ENCODE peak calls at places on chromosome 7, in four cellular contexts. Q is neuronal stem cell, E is H1, W is H9. I is an unnamed sample.

GRCh38 chr7:80294321-80294720 is 159.7 kb downstream of the GNAI1 start:
- DNase-seq in E (no peak), Q (no peak), W (no peak), I (peak; percentile 57)

GRCh38 chr7:22814261-22815208 is 8.1 kb downstream of the TOMM7 start:
- DNase-seq in W (no peak), Q (no peak), E (no peak), I (peak; percentile 38)

GRCh38 chr7:151341357-151342101 is at the start of gene NUB1:
- DNase-seq in W (peak; percentile 91), Q (peak; percentile 91), E (peak; percentile 100), I (peak; percentile 80)

GRCh38 chr7:134546903-134547737 is 1.8 kb upstream of the AKR1B15 start:
- DNase-seq in W (peak; percentile 87), Q (peak; percentile 72), E (peak; percentile 80), I (no peak)

GRCh38 chr7:7812112-7812511 is 93.7 kb upstream of the RPA3 start:
- DNase-seq in W (no peak), Q (no peak), E (no peak), I (no peak)

GRCh38 chr7:138711007-138711406 is 9.8 kb upstream of the SVOPL start:
- DNase-seq in Q (no peak), E (no peak), W (no peak), I (no peak)

GRCh38 chr7:17521437-17521836 is 223.0 kb downstream of the AHR start:
- DNase-seq in E (no peak), Q (no peak), W (no peak), I (peak; percentile 76)

GRCh38 chr7:4610768-4611467 is 71.2 kb upstream of the FOXK1 start:
- DNase-seq in W (peak; percentile 41), Q (peak; percentile 40), E (peak; percentile 51), I (peak; percentile 76)

GRCh38 chr7:7969306-7970112 is 913 bp downstream of the GLCCI1 start:
- DNase-seq in E (peak; percentile 66), Q (peak; percentile 54), W (peak; percentile 39), I (peak; percentile 66)

GRCh38 chr7:28957064-28957821 is 887 bp downstream of the TRIL start:
- DNase-seq in Q (peak; percentile 40), E (peak; percentile 80), W (peak; percentile 70), I (no peak)

GRCh38 chr7:90605055-90605454 is 8.9 kb downstream of the CDK14 start:
- DNase-seq in E (no peak), W (no peak), Q (no peak), I (no peak)

GRCh38 chr7:99563650-99564049 is 5.2 kb downstream of the ZNF655 start:
- DNase-seq in Q (no peak), E (no peak), W (no peak), I (peak; percentile 86)

GRCh38 chr7:1087952-1088920 is at the start of gene GPER1:
- DNase-seq in Q (peak; percentile 32), W (peak; percentile 60), E (peak; percentile 67), I (peak; percentile 68)

GRCh38 chr7:95229301-95229700 is 95.0 kb downstream of the PON1 start:
- DNase-seq in Q (no peak), W (no peak), E (no peak), I (no peak)

GRCh38 chr7:43530553-43531410 is 52.1 kb upstream of the STK17A start:
- DNase-seq in W (no peak), E (no peak), Q (no peak), I (no peak)

GRCh38 chr7:112132123-112132694 is 74.0 kb downstream of the DOCK4 start:
- DNase-seq in E (no peak), W (no peak), Q (no peak), I (peak; percentile 43)

GRCh38 chr7:28984631-28985030 is 26.5 kb upstream of the TRIL start:
- DNase-seq in E (no peak), Q (peak; percentile 31), W (peak; percentile 44), I (peak; percentile 84)

DNA sequence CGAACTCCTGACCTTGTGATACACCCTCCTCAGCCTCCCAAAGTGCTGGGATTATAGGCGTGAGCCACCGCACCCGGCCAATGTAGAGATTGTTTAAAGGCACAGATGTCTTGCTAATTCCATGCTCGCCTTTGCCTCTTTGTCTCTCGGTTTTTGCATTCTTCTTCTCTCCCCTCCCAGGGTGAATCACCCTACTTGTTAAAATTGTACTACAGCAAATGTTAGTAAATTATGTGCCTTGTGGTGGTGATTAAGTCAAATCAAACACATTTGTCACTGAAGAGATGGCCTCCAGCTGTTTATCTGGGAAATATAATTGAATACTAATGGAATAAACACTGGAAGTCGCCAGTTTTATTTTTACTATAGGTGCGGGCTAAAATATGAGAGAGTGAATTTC is 384.4 kb upstream of the AUTS2 start:
- DNase-seq in E (no peak), Q (no peak), W (no peak), I (no peak)
- H2BK15ac ChIP-seq in E (no peak overlapping the region), Q (no peak overlapping the region), W (no peak overlapping the region), I (no peak overlapping the region)

DNA sequence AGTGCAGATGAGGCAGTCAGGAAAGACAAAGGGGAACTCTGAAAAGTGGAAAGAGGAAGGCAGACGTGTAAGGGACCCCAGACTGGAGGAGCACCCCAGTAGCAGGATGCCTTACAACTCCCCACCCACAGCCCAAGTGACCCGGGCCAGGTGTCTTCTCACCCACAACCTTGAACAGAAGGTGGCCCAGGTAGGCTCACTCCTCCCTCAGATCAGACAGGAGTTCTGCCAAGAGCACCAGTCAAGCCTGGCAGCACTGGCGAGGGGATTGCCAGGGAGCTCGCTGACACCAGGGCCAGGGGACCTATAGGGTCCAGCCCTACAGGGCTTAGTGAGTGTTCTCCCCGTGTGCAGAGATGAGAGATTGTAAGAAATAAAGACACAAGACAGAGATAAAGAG is 27.1 kb upstream of the LMBR1 start:
- DNase-seq in E (no peak), W (no peak), Q (no peak), I (no peak)
- H2BK12ac ChIP-seq in E (no peak overlapping the region), W (no peak overlapping the region), Q (no peak overlapping the region), I (no peak overlapping the region)

DNA sequence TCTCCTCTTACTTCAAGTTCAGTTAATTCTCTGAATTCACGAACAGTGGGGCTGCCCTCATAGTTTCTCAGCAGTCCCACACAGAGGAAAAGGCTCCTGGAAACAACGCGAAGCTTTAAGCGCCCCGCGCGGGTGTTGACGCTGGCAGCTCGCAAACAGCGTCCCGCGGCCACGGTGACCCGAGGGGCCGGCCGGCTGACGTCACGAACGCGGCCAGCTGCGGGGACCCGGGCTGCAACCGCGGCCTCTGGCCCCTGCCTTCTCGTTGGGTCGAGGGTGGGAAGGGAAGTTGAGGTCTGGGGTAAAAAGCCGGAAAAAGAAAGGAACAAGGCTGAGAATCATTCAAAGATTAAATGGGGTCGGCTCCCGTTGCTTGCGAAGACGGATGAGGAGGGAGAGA is 7.2 kb upstream of the FEZF1 start:
- DNase-seq in E (peak; percentile 72), W (peak; percentile 52), Q (no peak), I (no peak)
- H2BK15ac ChIP-seq in E (no peak overlapping the region), W (peak overlapping the region; percentile 37), Q (no peak overlapping the region), I (no peak overlapping the region)

DNA sequence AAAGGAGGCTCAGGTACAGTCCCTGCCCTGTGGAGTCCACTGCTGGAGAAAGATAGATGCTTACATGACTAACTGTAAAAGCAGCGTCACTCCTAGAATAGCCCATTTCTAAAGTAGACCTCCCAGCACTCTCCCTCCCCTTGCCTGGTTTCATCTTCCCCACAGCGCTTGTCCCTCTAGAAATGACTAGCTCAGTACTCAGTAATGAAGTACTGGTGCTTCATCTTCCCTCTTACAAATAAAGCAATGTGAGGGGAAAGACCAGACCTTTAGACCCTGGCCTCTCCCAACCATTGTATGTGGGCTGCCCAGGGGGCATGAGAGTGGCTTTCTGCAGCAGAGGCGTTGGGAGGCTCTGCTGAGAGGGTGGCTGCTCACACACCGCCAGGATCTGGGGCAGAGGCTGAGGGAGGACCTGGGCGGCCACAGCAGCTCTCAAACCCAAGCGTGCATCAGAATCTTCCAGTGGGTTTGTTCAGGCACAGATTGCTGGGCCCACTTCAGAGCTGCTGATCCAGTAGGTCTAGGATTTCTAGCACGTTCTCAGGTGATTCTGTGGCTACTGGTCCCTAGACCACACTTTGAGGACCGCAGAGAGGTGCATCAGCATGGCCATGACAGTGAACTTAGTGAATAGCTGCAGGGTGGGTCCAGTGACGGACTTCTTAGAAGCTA is 110.3 kb upstream of the ANLN start:
- DNase-seq in E (peak; percentile 39), W (no peak), Q (no peak), I (no peak)
- H2BK12ac ChIP-seq in E (peak overlapping the region; percentile 45), W (no peak overlapping the region), Q (no peak overlapping the region), I (peak overlapping the region; percentile 91)

DNA sequence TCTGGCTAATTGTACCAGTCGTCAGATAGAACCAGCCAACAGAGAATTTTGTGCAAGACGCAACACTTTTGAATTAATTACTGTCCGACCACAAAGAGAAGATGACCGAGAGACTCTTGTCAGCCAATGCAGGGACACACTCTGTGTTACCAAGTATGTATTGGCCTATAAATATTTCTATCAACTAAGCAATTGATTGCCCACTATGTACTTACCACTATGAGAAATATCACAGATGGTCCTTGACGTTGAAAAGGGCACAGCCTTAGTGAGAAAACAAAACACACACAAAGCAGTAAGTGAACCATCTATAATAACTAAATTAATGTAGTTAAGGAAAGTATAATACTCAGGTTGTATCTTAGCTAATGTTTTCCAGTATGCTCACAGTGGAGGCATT is 60.0 kb downstream of the ANLN start:
- DNase-seq in W (no peak), Q (no peak), E (no peak), I (no peak)
- H2BK15ac ChIP-seq in W (no peak overlapping the region), Q (no peak overlapping the region), E (no peak overlapping the region), I (no peak overlapping the region)

DNA sequence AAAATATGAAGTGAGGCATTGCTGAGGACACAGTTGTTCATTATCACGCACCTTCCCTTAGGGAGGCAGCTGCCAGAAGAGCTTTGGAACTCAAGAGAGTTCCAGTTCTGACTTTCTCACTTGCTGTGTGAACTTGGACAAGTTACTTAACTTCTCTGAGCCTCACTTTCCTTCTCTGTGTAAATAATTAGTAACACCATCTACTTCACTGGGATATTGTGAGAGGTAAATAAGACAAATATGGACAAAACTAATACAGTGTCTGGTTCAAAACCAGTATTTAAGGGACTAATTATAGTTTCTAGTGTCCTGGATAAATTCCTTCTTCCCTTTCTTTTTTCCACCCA is 6.3 kb upstream of the SLC13A4 start:
- DNase-seq in Q (no peak), W (no peak), E (no peak), I (no peak)
- H2BK12ac ChIP-seq in Q (no peak overlapping the region), W (no peak overlapping the region), E (no peak overlapping the region), I (no peak overlapping the region)

GRCh38 chr7:101921061-101921460 is 103.6 kb downstream of the CUX1 start:
- DNase-seq in W (no peak), E (no peak), Q (no peak), I (no peak)
- H2BK15ac ChIP-seq in W (no peak overlapping the region), E (no peak overlapping the region), Q (no peak overlapping the region), I (no peak overlapping the region)

GRCh38 chr7:116356333-116356965 is 143.1 kb upstream of the CAV2 start:
- DNase-seq in Q (no peak), E (no peak), W (no peak), I (peak; percentile 33)

GRCh38 chr7:116354546-116355422 is 144.4 kb downstream of the TES start:
- DNase-seq in W (peak; percentile 42), Q (no peak), E (no peak), I (peak; percentile 100)

GRCh38 chr7:116356979-116357378 is 142.6 kb upstream of the CAV2 start:
- DNase-seq in W (no peak), Q (no peak), E (no peak), I (peak; percentile 67)

GRCh38 chr7:116355423-116355765 is 144.1 kb upstream of the CAV2 start:
- DNase-seq in Q (no peak), E (no peak), W (no peak), I (no peak)

GRCh38 chr7:116357776-116358670 is 141.5 kb upstream of the CAV2 start:
- DNase-seq in W (no peak), Q (no peak), E (no peak), I (peak; percentile 44)
- H2BK12ac ChIP-seq in W (no peak overlapping the region), Q (no peak overlapping the region), E (no peak overlapping the region), I (peak overlapping the region; percentile 61)

I was measured in mesenchymal stem cell.